ENCODE peak calls at places on chromosomes 11 and 22, in five cellular contexts. One of them, this sample, is unnamed.
A peak's percentile ranks its signal among the peaks of the same experiment; 100 is the strongest.

GRCh38 chr11:93526691-93527583 is 16.3 kb downstream of the SMCO4 start:
- DNase-seq in activated naive CD4-positive, alpha-beta T cell treated with Interleukin-2 at 50 U/mL for 16 hours: no peak
- DNase-seq in NCI-H1092 treated with DMSO at 0.1 percent for 48 hours: no peak
- DNase-seq in stimulated activated CD4-positive, alpha-beta T cell treated with anti-CD3 and anti-CD28 coated beads, Interleukin-2, amount 100 ng/mL, for 48 hours: no peak
- DNase-seq in LoVo: no peak
- DNase-seq in this sample: no peak

GRCh38 chr11:92717240-92717639 is 252.2 kb upstream of the MTNR1B start:
- DNase-seq in LoVo: no peak
- DNase-seq in activated naive CD4-positive, alpha-beta T cell treated with Interleukin-2 at 50 U/mL for 16 hours: no peak
- DNase-seq in stimulated activated CD4-positive, alpha-beta T cell treated with anti-CD3 and anti-CD28 coated beads, Interleukin-2, amount 100 ng/mL, for 48 hours: no peak
- DNase-seq in NCI-H1092 treated with DMSO at 0.1 percent for 48 hours: no peak
- DNase-seq in this sample: no peak

GRCh38 chr11:88178211-88178610 is 3.0 kb upstream of the RAB38 start:
- DNase-seq in activated naive CD4-positive, alpha-beta T cell treated with Interleukin-2 at 50 U/mL for 16 hours: no peak
- DNase-seq in NCI-H1092 treated with DMSO at 0.1 percent for 48 hours: no peak
- DNase-seq in stimulated activated CD4-positive, alpha-beta T cell treated with anti-CD3 and anti-CD28 coated beads, Interleukin-2, amount 100 ng/mL, for 48 hours: no peak
- DNase-seq in LoVo: no peak
- DNase-seq in this sample: no peak

GRCh38 chr11:28701760-28702449 is 593.7 kb downstream of the METTL15 start:
- DNase-seq in activated naive CD4-positive, alpha-beta T cell treated with Interleukin-2 at 50 U/mL for 16 hours: no peak
- DNase-seq in NCI-H1092 treated with DMSO at 0.1 percent for 48 hours: no peak
- DNase-seq in stimulated activated CD4-positive, alpha-beta T cell treated with anti-CD3 and anti-CD28 coated beads, Interleukin-2, amount 100 ng/mL, for 48 hours: no peak
- DNase-seq in LoVo: peak; percentile 63
- DNase-seq in this sample: no peak

GRCh38 chr22:17990942-17991341 is 33.4 kb downstream of the MICAL3 start:
- DNase-seq in NCI-H1092 treated with DMSO at 0.1 percent for 48 hours: no peak
- DNase-seq in activated naive CD4-positive, alpha-beta T cell treated with Interleukin-2 at 50 U/mL for 16 hours: no peak
- DNase-seq in stimulated activated CD4-positive, alpha-beta T cell treated with anti-CD3 and anti-CD28 coated beads, Interleukin-2, amount 100 ng/mL, for 48 hours: no peak
- DNase-seq in LoVo: no peak
- DNase-seq in this sample: no peak

GRCh38 chr11:28815110-28815509 is 706.9 kb downstream of the METTL15 start:
- DNase-seq in activated naive CD4-positive, alpha-beta T cell treated with Interleukin-2 at 50 U/mL for 16 hours: no peak
- DNase-seq in NCI-H1092 treated with DMSO at 0.1 percent for 48 hours: no peak
- DNase-seq in stimulated activated CD4-positive, alpha-beta T cell treated with anti-CD3 and anti-CD28 coated beads, Interleukin-2, amount 100 ng/mL, for 48 hours: no peak
- DNase-seq in LoVo: no peak
- DNase-seq in this sample: no peak

GRCh38 chr11:14676068-14676467 is 32.5 kb downstream of the PDE3B start:
- DNase-seq in LoVo: no peak
- DNase-seq in activated naive CD4-positive, alpha-beta T cell treated with Interleukin-2 at 50 U/mL for 16 hours: no peak
- DNase-seq in stimulated activated CD4-positive, alpha-beta T cell treated with anti-CD3 and anti-CD28 coated beads, Interleukin-2, amount 100 ng/mL, for 48 hours: no peak
- DNase-seq in NCI-H1092 treated with DMSO at 0.1 percent for 48 hours: no peak
- DNase-seq in this sample: no peak

GRCh38 chr22:49197500-49197899 is 630.2 kb downstream of the BRD1 start:
- DNase-seq in stimulated activated CD4-positive, alpha-beta T cell treated with anti-CD3 and anti-CD28 coated beads, Interleukin-2, amount 100 ng/mL, for 48 hours: no peak
- DNase-seq in activated naive CD4-positive, alpha-beta T cell treated with Interleukin-2 at 50 U/mL for 16 hours: no peak
- DNase-seq in NCI-H1092 treated with DMSO at 0.1 percent for 48 hours: no peak
- DNase-seq in LoVo: no peak
- DNase-seq in this sample: no peak

GRCh38 chr11:75773595-75774353 is 5.2 kb downstream of the DGAT2 start:
- DNase-seq in stimulated activated CD4-positive, alpha-beta T cell treated with anti-CD3 and anti-CD28 coated beads, Interleukin-2, amount 100 ng/mL, for 48 hours: no peak
- DNase-seq in activated naive CD4-positive, alpha-beta T cell treated with Interleukin-2 at 50 U/mL for 16 hours: no peak
- DNase-seq in NCI-H1092 treated with DMSO at 0.1 percent for 48 hours: no peak
- DNase-seq in LoVo: no peak
- DNase-seq in this sample: no peak

GRCh38 chr22:46058591-46059519 is 81.9 kb upstream of the WNT7B start:
- DNase-seq in NCI-H1092 treated with DMSO at 0.1 percent for 48 hours: no peak
- DNase-seq in LoVo: no peak
- DNase-seq in stimulated activated CD4-positive, alpha-beta T cell treated with anti-CD3 and anti-CD28 coated beads, Interleukin-2, amount 100 ng/mL, for 48 hours: no peak
- DNase-seq in activated naive CD4-positive, alpha-beta T cell treated with Interleukin-2 at 50 U/mL for 16 hours: no peak
- DNase-seq in this sample: no peak

GRCh38 chr11:125102025-125102424 is 9.4 kb downstream of the TMEM218 start:
- DNase-seq in NCI-H1092 treated with DMSO at 0.1 percent for 48 hours: no peak
- DNase-seq in LoVo: no peak
- DNase-seq in activated naive CD4-positive, alpha-beta T cell treated with Interleukin-2 at 50 U/mL for 16 hours: no peak
- DNase-seq in stimulated activated CD4-positive, alpha-beta T cell treated with anti-CD3 and anti-CD28 coated beads, Interleukin-2, amount 100 ng/mL, for 48 hours: no peak
- DNase-seq in this sample: no peak

GRCh38 chr11:120073196-120073595 is 64.7 kb downstream of the TRIM29 start:
- DNase-seq in activated naive CD4-positive, alpha-beta T cell treated with Interleukin-2 at 50 U/mL for 16 hours: no peak
- DNase-seq in NCI-H1092 treated with DMSO at 0.1 percent for 48 hours: no peak
- DNase-seq in LoVo: no peak
- DNase-seq in stimulated activated CD4-positive, alpha-beta T cell treated with anti-CD3 and anti-CD28 coated beads, Interleukin-2, amount 100 ng/mL, for 48 hours: no peak
- DNase-seq in this sample: no peak

GRCh38 chr22:27835446-27835845 is 33.9 kb upstream of the MN1 start:
- DNase-seq in LoVo: no peak
- DNase-seq in activated naive CD4-positive, alpha-beta T cell treated with Interleukin-2 at 50 U/mL for 16 hours: no peak
- DNase-seq in stimulated activated CD4-positive, alpha-beta T cell treated with anti-CD3 and anti-CD28 coated beads, Interleukin-2, amount 100 ng/mL, for 48 hours: no peak
- DNase-seq in NCI-H1092 treated with DMSO at 0.1 percent for 48 hours: no peak
- DNase-seq in this sample: no peak

GRCh38 chr22:38570841-38571364 is 920 bp upstream of the DMC1 start:
- DNase-seq in LoVo: peak; percentile 13
- DNase-seq in NCI-H1092 treated with DMSO at 0.1 percent for 48 hours: peak; percentile 56
- DNase-seq in stimulated activated CD4-positive, alpha-beta T cell treated with anti-CD3 and anti-CD28 coated beads, Interleukin-2, amount 100 ng/mL, for 48 hours: peak; percentile 28
- DNase-seq in activated naive CD4-positive, alpha-beta T cell treated with Interleukin-2 at 50 U/mL for 16 hours: peak; percentile 28
- DNase-seq in this sample: no peak

GRCh38 chr22:31241200-31241599 is 29.1 kb downstream of the LIMK2 start:
- DNase-seq in NCI-H1092 treated with DMSO at 0.1 percent for 48 hours: no peak
- DNase-seq in activated naive CD4-positive, alpha-beta T cell treated with Interleukin-2 at 50 U/mL for 16 hours: no peak
- DNase-seq in stimulated activated CD4-positive, alpha-beta T cell treated with anti-CD3 and anti-CD28 coated beads, Interleukin-2, amount 100 ng/mL, for 48 hours: no peak
- DNase-seq in LoVo: peak; percentile 69
- DNase-seq in this sample: no peak

GRCh38 chr11:98455500-98456186 is 565.1 kb upstream of the CNTN5 start:
- DNase-seq in activated naive CD4-positive, alpha-beta T cell treated with Interleukin-2 at 50 U/mL for 16 hours: no peak
- DNase-seq in NCI-H1092 treated with DMSO at 0.1 percent for 48 hours: no peak
- DNase-seq in stimulated activated CD4-positive, alpha-beta T cell treated with anti-CD3 and anti-CD28 coated beads, Interleukin-2, amount 100 ng/mL, for 48 hours: no peak
- DNase-seq in LoVo: no peak
- DNase-seq in this sample: no peak

GRCh38 chr22:38419864-38420172 is 35.2 kb downstream of the KCNJ4 start:
- DNase-seq in NCI-H1092 treated with DMSO at 0.1 percent for 48 hours: no peak
- DNase-seq in LoVo: no peak
- DNase-seq in activated naive CD4-positive, alpha-beta T cell treated with Interleukin-2 at 50 U/mL for 16 hours: no peak
- DNase-seq in stimulated activated CD4-positive, alpha-beta T cell treated with anti-CD3 and anti-CD28 coated beads, Interleukin-2, amount 100 ng/mL, for 48 hours: no peak
- DNase-seq in this sample: no peak

GRCh38 chr22:45240810-45241631 is at the start of gene KIAA0930:
- DNase-seq in NCI-H1092 treated with DMSO at 0.1 percent for 48 hours: no peak
- DNase-seq in LoVo: peak; percentile 77
- DNase-seq in stimulated activated CD4-positive, alpha-beta T cell treated with anti-CD3 and anti-CD28 coated beads, Interleukin-2, amount 100 ng/mL, for 48 hours: peak; percentile 75
- DNase-seq in activated naive CD4-positive, alpha-beta T cell treated with Interleukin-2 at 50 U/mL for 16 hours: peak; percentile 72
- DNase-seq in this sample: no peak

GRCh38 chr11:105032495-105032894 is 2.4 kb downstream of the CASP1 start:
- DNase-seq in stimulated activated CD4-positive, alpha-beta T cell treated with anti-CD3 and anti-CD28 coated beads, Interleukin-2, amount 100 ng/mL, for 48 hours: no peak
- DNase-seq in NCI-H1092 treated with DMSO at 0.1 percent for 48 hours: no peak
- DNase-seq in LoVo: no peak
- DNase-seq in activated naive CD4-positive, alpha-beta T cell treated with Interleukin-2 at 50 U/mL for 16 hours: no peak
- DNase-seq in this sample: no peak

GRCh38 chr11:56841210-56841810 is 92.8 kb upstream of the OR9G4 start:
- DNase-seq in LoVo: peak; percentile 63
- DNase-seq in activated naive CD4-positive, alpha-beta T cell treated with Interleukin-2 at 50 U/mL for 16 hours: peak; percentile 4
- DNase-seq in stimulated activated CD4-positive, alpha-beta T cell treated with anti-CD3 and anti-CD28 coated beads, Interleukin-2, amount 100 ng/mL, for 48 hours: peak; percentile 4
- DNase-seq in NCI-H1092 treated with DMSO at 0.1 percent for 48 hours: peak; percentile 59
- DNase-seq in this sample: peak; percentile 38

GRCh38 chr11:76769645-76770586 is 13.2 kb upstream of the TSKU start:
- DNase-seq in NCI-H1092 treated with DMSO at 0.1 percent for 48 hours: no peak
- DNase-seq in LoVo: peak; percentile 82
- DNase-seq in activated naive CD4-positive, alpha-beta T cell treated with Interleukin-2 at 50 U/mL for 16 hours: no peak
- DNase-seq in stimulated activated CD4-positive, alpha-beta T cell treated with anti-CD3 and anti-CD28 coated beads, Interleukin-2, amount 100 ng/mL, for 48 hours: no peak
- DNase-seq in this sample: no peak

GRCh38 chr22:33918676-33919590 is 1.3 kb downstream of the LARGE1 start:
- DNase-seq in NCI-H1092 treated with DMSO at 0.1 percent for 48 hours: no peak
- DNase-seq in stimulated activated CD4-positive, alpha-beta T cell treated with anti-CD3 and anti-CD28 coated beads, Interleukin-2, amount 100 ng/mL, for 48 hours: no peak
- DNase-seq in LoVo: no peak
- DNase-seq in activated naive CD4-positive, alpha-beta T cell treated with Interleukin-2 at 50 U/mL for 16 hours: no peak
- DNase-seq in this sample: no peak

GRCh38 chr22:36079041-36079440 is 50.4 kb upstream of the RBFOX2 start:
- DNase-seq in activated naive CD4-positive, alpha-beta T cell treated with Interleukin-2 at 50 U/mL for 16 hours: no peak
- DNase-seq in LoVo: no peak
- DNase-seq in stimulated activated CD4-positive, alpha-beta T cell treated with anti-CD3 and anti-CD28 coated beads, Interleukin-2, amount 100 ng/mL, for 48 hours: no peak
- DNase-seq in NCI-H1092 treated with DMSO at 0.1 percent for 48 hours: no peak
- DNase-seq in this sample: no peak

GRCh38 chr11:44226472-44226871 is 83.5 kb downstream of the ALX4 start:
- DNase-seq in activated naive CD4-positive, alpha-beta T cell treated with Interleukin-2 at 50 U/mL for 16 hours: no peak
- DNase-seq in LoVo: no peak
- DNase-seq in NCI-H1092 treated with DMSO at 0.1 percent for 48 hours: no peak
- DNase-seq in stimulated activated CD4-positive, alpha-beta T cell treated with anti-CD3 and anti-CD28 coated beads, Interleukin-2, amount 100 ng/mL, for 48 hours: no peak
- DNase-seq in this sample: no peak

GRCh38 chr11:95706974-95707387 is 82.6 kb downstream of the FAM76B start:
- DNase-seq in NCI-H1092 treated with DMSO at 0.1 percent for 48 hours: no peak
- DNase-seq in activated naive CD4-positive, alpha-beta T cell treated with Interleukin-2 at 50 U/mL for 16 hours: no peak
- DNase-seq in LoVo: no peak
- DNase-seq in stimulated activated CD4-positive, alpha-beta T cell treated with anti-CD3 and anti-CD28 coated beads, Interleukin-2, amount 100 ng/mL, for 48 hours: no peak
- DNase-seq in this sample: no peak

This sample was measured in NCI-H1694.